ENCODE peak calls at places on chromosomes 1 and 21, in seven cellular contexts. P is endothelial cell of umbilical vein, B is MM.1S, V is IMR-90, I is fibroblast of the aortic adventitia, Q is dorsolateral prefrontal cortex, Y is cardiac muscle cell. A is an unnamed sample.

GRCh38 chr1:184049291-184049690 is 2.2 kb upstream of the TSEN15 start:
- DNase-seq in V (no peak), P (no peak), Y (no peak), B (no peak), Q (no peak), I (no peak), A (no peak)

GRCh38 chr1:110875216-110875731 is 2.3 kb downstream of the CD53 start:
- DNase-seq in V (no peak), I (no peak), B (peak), Q (no peak), P (no peak), Y (no peak), A (peak)

GRCh38 chr1:147700042-147700711 is 29.9 kb upstream of the ACP6 start:
- DNase-seq in V (peak), I (peak), P (peak), B (peak), Q (peak), Y (peak), A (peak)

GRCh38 chr1:236523704-236524141 is at the start of gene LGALS8:
- DNase-seq in Y (peak), V (peak), B (peak), I (peak), Q (peak), P (peak), A (peak)

GRCh38 chr1:52599236-52599635 is 2.9 kb upstream of the GPX7 start:
- DNase-seq in P (no peak), I (no peak), Y (no peak), B (no peak), V (no peak), Q (no peak), A (no peak)

GRCh38 chr1:902802-903201 is 20.9 kb upstream of the SAMD11 start:
- DNase-seq in Q (no peak), V (no peak), Y (no peak), I (no peak), P (no peak), B (no peak), A (peak)

GRCh38 chr1:118143828-118144227 is 41.2 kb downstream of the SPAG17 start:
- DNase-seq in I (no peak), B (no peak), Q (no peak), P (no peak), V (no peak), Y (no peak), A (no peak)

GRCh38 chr21:33650929-33651505 is 8.7 kb downstream of the ITSN1 start:
- DNase-seq in Q (no peak), V (peak), B (no peak), Y (peak), I (no peak), P (no peak), A (no peak)

GRCh38 chr1:241918879-241919278 is 38.7 kb upstream of the BECN2 start:
- DNase-seq in I (peak), P (no peak), Q (no peak), Y (peak), V (peak), B (no peak), A (no peak)

GRCh38 chr1:10943991-10944730 is 68.3 kb upstream of the TARDBP start:
- DNase-seq in B (no peak), I (peak), V (no peak), Y (peak), P (peak), Q (peak), A (no peak)

GRCh38 chr1:25692560-25692959 is 76.0 kb downstream of the MAN1C1 start:
- DNase-seq in I (no peak), Q (no peak), B (no peak), Y (no peak), P (no peak), V (no peak), A (peak)

GRCh38 chr1:154877370-154877974 is 7.4 kb upstream of the KCNN3 start:
- DNase-seq in B (no peak), P (peak), Q (no peak), V (peak), Y (peak), I (no peak), A (no peak)

GRCh38 chr1:49136738-49137251 is 360.1 kb upstream of the BEND5 start:
- DNase-seq in I (no peak), P (no peak), Y (no peak), V (no peak), B (no peak), Q (no peak), A (no peak)

GRCh38 chr1:214466759-214467585 is 84.4 kb downstream of the PTPN14 start:
- DNase-seq in B (no peak), I (no peak), Q (no peak), P (no peak), Y (no peak), V (no peak), A (no peak)

GRCh38 chr1:22592919-22593790 is 29.9 kb downstream of the EPHA8 start:
- DNase-seq in B (no peak), I (no peak), P (no peak), Q (no peak), Y (no peak), V (no peak), A (no peak)

GRCh38 chr1:69755647-69756046 is 187.9 kb downstream of the LRRC7 start:
- DNase-seq in P (peak), Q (no peak), B (no peak), I (no peak), Y (no peak), V (no peak), A (no peak)

GRCh38 chr1:157403203-157403602 is 149.1 kb downstream of the FCRL5 start:
- DNase-seq in B (peak), Q (no peak), P (no peak), V (no peak), I (no peak), Y (peak), A (peak)

GRCh38 chr1:31366796-31367195 is 6.1 kb downstream of the FABP3 start:
- DNase-seq in V (no peak), B (no peak), P (no peak), Y (no peak), Q (no peak), I (no peak), A (no peak)

GRCh38 chr1:11316701-11317100 is 43.7 kb downstream of the UBIAD1 start:
- DNase-seq in Y (peak), B (no peak), Q (no peak), P (no peak), V (no peak), I (peak), A (no peak)

GRCh38 chr1:212683357-212683722 is 16.3 kb downstream of the BATF3 start:
- DNase-seq in I (no peak), B (no peak), Y (no peak), P (no peak), V (no peak), Q (no peak), A (peak)

GRCh38 chr21:15001113-15001512 is 63.7 kb downstream of the NRIP1 start:
- DNase-seq in B (no peak), I (no peak), Q (no peak), Y (no peak), V (no peak), P (no peak), A (no peak)

GRCh38 chr1:183301239-183301638 is 115.2 kb downstream of the LAMC2 start:
- DNase-seq in Q (no peak), B (no peak), I (no peak), V (no peak), Y (no peak), P (no peak), A (no peak)

GRCh38 chr1:199157494-199157893 is 518.7 kb downstream of the PTPRC start:
- DNase-seq in P (no peak), V (peak), I (peak), Q (no peak), B (no peak), Y (no peak), A (no peak)

GRCh38 chr1:25802915-25803314 is 2.9 kb downstream of the SELENON start:
- DNase-seq in B (peak), V (no peak), I (no peak), Y (no peak), P (no peak), Q (no peak), A (peak)

GRCh38 chr1:151128800-151129199 is 17.6 kb downstream of the SEMA6C start:
- DNase-seq in I (no peak), V (no peak), P (no peak), Y (no peak), Q (no peak), B (no peak), A (no peak)

GRCh38 chr1:25137106-25137505 is 95.2 kb downstream of the SYF2 start:
- DNase-seq in Q (no peak), I (no peak), B (no peak), Y (no peak), V (no peak), P (no peak), A (no peak)

GRCh38 chr21:32604484-32604883 is 7.7 kb downstream of the CFAP298 start:
- DNase-seq in P (no peak), B (no peak), Q (no peak), I (no peak), Y (no peak), V (no peak), A (no peak)

GRCh38 chr1:12006167-12006921 is 13.0 kb upstream of the MIIP start:
- DNase-seq in V (no peak), B (no peak), Q (no peak), I (no peak), P (no peak), Y (no peak), A (no peak)

GRCh38 chr1:22111620-22112019 is 31.3 kb downstream of the WNT4 start:
- DNase-seq in I (peak), P (peak), Y (peak), B (no peak), V (peak), Q (no peak), A (no peak)

GRCh38 chr1:203504400-203505250 is 10.7 kb downstream of the OPTC start:
- DNase-seq in Y (peak), B (peak), Q (peak), I (peak), V (peak), P (peak), A (peak)

GRCh38 chr1:63894627-63895256 is 120.9 kb downstream of the ROR1 start:
- DNase-seq in I (peak), Q (no peak), Y (no peak), V (no peak), P (no peak), B (no peak), A (no peak)

GRCh38 chr1:51671527-51672325 is 54.8 kb downstream of the OSBPL9 start:
- DNase-seq in I (peak), P (peak), B (no peak), V (peak), Q (no peak), Y (peak), A (no peak)

GRCh38 chr1:200968469-200969410 is 54.8 kb downstream of the KIF21B start:
- DNase-seq in P (no peak), B (no peak), Q (no peak), Y (no peak), I (peak), V (peak), A (no peak)

GRCh38 chr1:44460107-44460885 is 55.2 kb downstream of the RNF220 start:
- DNase-seq in V (no peak), Q (no peak), I (no peak), P (no peak), B (no peak), Y (no peak), A (no peak)

GRCh38 chr1:87392241-87393192 is 63.8 kb downstream of the LMO4 start:
- DNase-seq in Q (no peak), B (no peak), I (peak), P (peak), Y (peak), V (peak), A (no peak)

GRCh38 chr1:111754964-111755320 is 759 bp upstream of the DDX20 start:
- DNase-seq in I (peak), P (no peak), B (no peak), Y (peak), Q (no peak), V (peak), A (no peak)

GRCh38 chr1:24266398-24266941 is 52.7 kb upstream of the GRHL3 start:
- DNase-seq in Q (no peak), B (no peak), Y (peak), V (peak), P (no peak), I (peak), A (no peak)

GRCh38 chr1:104463126-104463697 is 713.5 kb downstream of the AMY1C start:
- DNase-seq in P (no peak), Y (no peak), I (no peak), V (no peak), B (no peak), Q (no peak), A (no peak)

DNA sequence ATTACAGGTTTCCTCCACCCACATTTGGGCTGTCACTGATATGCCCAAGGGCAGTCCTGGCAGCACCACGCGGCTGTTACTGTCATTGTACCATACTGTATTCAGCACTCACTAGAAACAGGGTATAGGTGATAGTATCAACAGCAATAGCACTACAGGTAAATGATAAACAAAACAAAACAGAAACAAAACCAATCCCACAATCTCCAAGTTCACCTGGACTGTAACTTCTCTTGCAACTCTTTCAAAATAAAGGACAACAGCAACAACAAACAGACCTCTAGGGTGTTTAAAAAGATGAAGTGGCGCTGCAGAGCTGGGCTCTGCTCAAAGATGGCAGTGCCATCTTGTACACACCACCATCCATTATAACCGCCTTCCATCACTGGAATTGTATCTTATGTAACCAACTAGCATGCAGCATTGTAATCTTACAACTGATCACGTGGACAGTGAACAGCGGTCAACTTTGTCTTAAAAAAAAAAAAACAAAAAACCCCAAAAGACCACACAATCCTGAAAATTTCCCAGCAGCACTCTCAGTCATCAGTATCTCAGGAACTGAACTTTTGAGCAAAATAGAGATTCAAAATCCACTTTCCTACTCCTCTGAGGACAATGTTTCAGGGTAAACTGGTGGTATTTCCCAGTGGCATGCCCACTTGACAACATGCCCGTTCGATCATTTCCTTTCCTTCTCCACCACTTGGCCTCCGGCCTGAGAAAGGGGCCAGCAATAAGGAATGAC is 3.8 kb downstream of the IRF2BP2 start:
- DNase-seq in P (peak), Q (no peak), Y (peak), V (peak), B (peak), I (peak), A (no peak)
- TF ChIP-seq CTCF in P (peak), Q (peak), Y (no peak), V (no peak), B (peak), I (no peak), A (no peak)

GRCh38 chr1:16621300-16621658 is 7.9 kb upstream of the NBPF1 start:
- DNase-seq in Q (no peak), I (no peak), V (no peak), B (no peak), Y (no peak), P (no peak), A (no peak)
- TF ChIP-seq CTCF in Q (no peak), I (no peak), V (no peak), B (no peak), Y (no peak), P (no peak), A (no peak)

GRCh38 chr1:192986110-192986747 is 72.9 kb downstream of the UCHL5 start:
- DNase-seq in B (no peak), P (no peak), Y (no peak), I (no peak), Q (no peak), V (peak), A (no peak)
- TF ChIP-seq CTCF in B (no peak), P (no peak), Y (no peak), I (no peak), Q (no peak), V (no peak), A (no peak)

GRCh38 chr1:61343623-61344257 is 261.4 kb downstream of the NFIA start:
- DNase-seq in V (no peak), Y (no peak), B (no peak), Q (no peak), P (peak), I (no peak), A (no peak)
- TF ChIP-seq CTCF in V (no peak), Y (no peak), B (no peak), Q (no peak), P (no peak), I (no peak), A (no peak)

GRCh38 chr1:175341631-175342429 is 149.3 kb upstream of the KIAA0040 start:
- DNase-seq in Y (no peak), V (no peak), Q (no peak), I (no peak), P (no peak), B (no peak), A (no peak)

GRCh38 chr1:175343945-175344344 is 151.4 kb upstream of the KIAA0040 start:
- DNase-seq in I (no peak), Q (no peak), V (no peak), P (no peak), B (no peak), Y (no peak), A (no peak)

DNA sequence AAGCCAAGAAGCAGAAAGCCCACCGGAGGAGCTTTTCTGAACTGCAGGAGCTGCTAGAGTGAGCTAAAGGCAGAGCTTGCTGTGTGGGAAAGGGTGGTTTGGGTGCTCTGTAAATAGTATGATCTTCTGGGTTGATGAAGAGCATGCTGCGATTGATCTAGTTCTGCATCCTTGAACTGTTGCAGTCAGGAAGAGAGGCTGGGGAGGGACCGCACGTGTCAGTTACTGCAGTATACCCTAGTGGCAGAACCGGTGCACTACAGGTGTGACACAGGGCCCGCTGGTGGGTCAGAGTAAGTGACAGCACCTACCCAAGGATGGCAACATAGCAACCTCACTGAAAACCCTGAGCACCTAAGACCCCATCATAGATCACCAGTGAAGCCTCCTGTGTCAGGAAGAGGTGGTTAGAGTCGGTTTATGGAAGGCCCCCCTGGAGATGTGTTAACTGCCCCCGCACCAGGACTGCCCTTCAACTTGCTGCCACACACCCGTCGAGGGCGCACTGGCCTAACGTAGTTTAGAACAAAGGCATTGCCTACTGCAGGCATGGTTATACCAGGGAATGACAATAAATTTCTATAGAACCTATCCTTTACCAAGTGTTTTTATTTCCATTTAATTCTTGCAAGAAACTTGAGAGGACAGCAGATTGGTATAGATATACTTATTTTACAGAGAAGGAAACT is 146.0 kb upstream of the KIAA0040 start:
- DNase-seq in Q (peak), Y (no peak), V (no peak), B (peak), P (peak), I (no peak), A (peak)
- TF ChIP-seq CTCF in Q (no peak), Y (peak), V (no peak), B (peak), P (peak), I (peak), A (peak)

DNA sequence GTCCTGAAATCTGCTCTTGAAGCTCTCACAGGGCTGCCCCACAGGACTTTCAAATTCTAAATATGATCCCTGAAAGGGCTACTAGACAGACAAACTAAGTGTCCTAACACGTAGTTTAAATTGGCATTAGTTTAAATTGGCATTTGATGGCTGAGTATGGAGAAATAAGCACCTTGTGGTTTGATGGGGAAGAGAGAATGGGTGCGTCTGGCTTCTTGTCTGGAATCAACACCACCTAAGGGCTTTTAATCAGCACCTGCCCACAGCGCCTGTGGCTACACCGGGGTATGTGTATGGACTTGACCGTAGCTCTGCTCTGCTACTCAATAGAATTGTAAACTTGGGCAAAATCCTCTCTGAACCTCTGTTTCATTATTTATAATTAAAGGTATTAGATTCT is 5.7 kb upstream of the LAMB3 start:
- DNase-seq in Q (no peak), V (no peak), P (no peak), B (no peak), I (no peak), Y (no peak), A (no peak)
- TF ChIP-seq CTCF in Q (no peak), V (no peak), P (no peak), B (no peak), I (no peak), Y (no peak), A (no peak)

A was measured in GM13977.